ENCODE peak calls at places on chromosomes 6 and 20, in six cellular contexts. E is HepG2, J is tibial artery, S is OCI-LY7, Y is mammary epithelial cell, N is thoracic aorta. O is an unnamed sample.

GRCh38 chr20:22402550-22402949 is 181.8 kb downstream of the FOXA2 start:
- DNase-seq in E (no peak), J (no peak), S (no peak), Y (no peak), N (no peak), O (no peak)

GRCh38 chr20:31670371-31671228 is 32.9 kb downstream of the COX4I2 start:
- DNase-seq in E (no peak), J (peak; percentile 85), S (no peak), Y (no peak), N (peak; percentile 56), O (peak; percentile 72)

GRCh38 chr6:23174781-23175361 is 605.5 kb downstream of the HDGFL1 start:
- DNase-seq in E (no peak), J (no peak), S (no peak), Y (peak; percentile 89), N (no peak), O (no peak)

GRCh38 chr20:57322476-57322875 is 7.1 kb upstream of the SPO11 start:
- DNase-seq in E (no peak), J (no peak), S (no peak), Y (no peak), N (no peak), O (no peak)

GRCh38 chr6:6994796-6995195 is 113.0 kb upstream of the RREB1 start:
- DNase-seq in E (no peak), J (no peak), S (no peak), Y (no peak), N (no peak), O (peak; percentile 66)

GRCh38 chr20:48722737-48723191 is 105.0 kb downstream of the PREX1 start:
- DNase-seq in E (peak; percentile 34), J (peak; percentile 71), S (peak; percentile 18), Y (no peak), N (peak; percentile 70), O (no peak)

GRCh38 chr6:141988954-141989705 is 143.6 kb upstream of the GJE1 start:
- DNase-seq in E (peak; percentile 65), J (no peak), S (peak; percentile 46), Y (peak; percentile 63), N (no peak), O (no peak)

GRCh38 chr20:10093087-10093591 is 58.4 kb downstream of the ANKEF1 start:
- DNase-seq in E (no peak), J (no peak), S (no peak), Y (peak; percentile 83), N (no peak), O (no peak)

GRCh38 chr6:122610690-122611455 is 668 bp downstream of the PKIB start:
- DNase-seq in E (peak; percentile 15), J (peak; percentile 31), S (no peak), Y (peak; percentile 54), N (no peak), O (no peak)

GRCh38 chr20:10501377-10501776 is 66.3 kb downstream of the SLX4IP start:
- DNase-seq in E (no peak), J (no peak), S (no peak), Y (peak; percentile 56), N (no peak), O (no peak)

GRCh38 chr6:120005292-120005976 is 655.9 kb upstream of the MAN1A1 start:
- DNase-seq in E (peak; percentile 92), J (no peak), S (no peak), Y (no peak), N (no peak), O (no peak)

GRCh38 chr20:22601361-22602141 is 17.2 kb upstream of the FOXA2 start:
- DNase-seq in E (peak; percentile 20), J (no peak), S (no peak), Y (peak; percentile 24), N (no peak), O (no peak)

GRCh38 chr20:44092551-44093248 is 94.3 kb downstream of the JPH2 start:
- DNase-seq in E (peak; percentile 27), J (no peak), S (peak; percentile 58), Y (peak; percentile 38), N (no peak), O (no peak)

GRCh38 chr6:137936798-137937197 is 69.7 kb downstream of the TNFAIP3 start:
- DNase-seq in E (no peak), J (no peak), S (no peak), Y (no peak), N (no peak), O (no peak)

GRCh38 chr6:165889636-165890403 is 226.8 kb upstream of the PDE10A start:
- DNase-seq in E (peak; percentile 35), J (no peak), S (peak; percentile 25), Y (no peak), N (no peak), O (peak; percentile 25)

GRCh38 chr6:43673444-43674063 is 14.0 kb downstream of the MRPS18A start:
- DNase-seq in E (no peak), J (no peak), S (no peak), Y (no peak), N (no peak), O (no peak)

GRCh38 chr6:120826253-120826652 is 508.0 kb downstream of the TBC1D32 start:
- DNase-seq in E (peak; percentile 52), J (no peak), S (peak; percentile 4), Y (peak; percentile 9), N (no peak), O (no peak)

GRCh38 chr6:27451660-27452390 is 21.1 kb downstream of the ZNF184 start:
- DNase-seq in E (no peak), J (no peak), S (no peak), Y (no peak), N (no peak), O (no peak)

GRCh38 chr6:27448456-27448855 is 24.4 kb downstream of the ZNF184 start:
- DNase-seq in E (no peak), J (no peak), S (no peak), Y (no peak), N (no peak), O (no peak)

GRCh38 chr6:27452496-27452897 is 20.4 kb downstream of the ZNF184 start:
- DNase-seq in E (no peak), J (no peak), S (peak; percentile 26), Y (no peak), N (no peak), O (no peak)
- H3K9me3 ChIP-seq in E (peaks cover 100% of the 10 kb centered on the region), J (peaks cover 46% of the 10 kb centered on the region), S (peaks cover 93% of the 10 kb centered on the region), Y (peaks cover 82% of the 10 kb centered on the region), N (peaks cover 76% of the 10 kb centered on the region), O (peaks cover 68% of the 10 kb centered on the region)

DNA sequence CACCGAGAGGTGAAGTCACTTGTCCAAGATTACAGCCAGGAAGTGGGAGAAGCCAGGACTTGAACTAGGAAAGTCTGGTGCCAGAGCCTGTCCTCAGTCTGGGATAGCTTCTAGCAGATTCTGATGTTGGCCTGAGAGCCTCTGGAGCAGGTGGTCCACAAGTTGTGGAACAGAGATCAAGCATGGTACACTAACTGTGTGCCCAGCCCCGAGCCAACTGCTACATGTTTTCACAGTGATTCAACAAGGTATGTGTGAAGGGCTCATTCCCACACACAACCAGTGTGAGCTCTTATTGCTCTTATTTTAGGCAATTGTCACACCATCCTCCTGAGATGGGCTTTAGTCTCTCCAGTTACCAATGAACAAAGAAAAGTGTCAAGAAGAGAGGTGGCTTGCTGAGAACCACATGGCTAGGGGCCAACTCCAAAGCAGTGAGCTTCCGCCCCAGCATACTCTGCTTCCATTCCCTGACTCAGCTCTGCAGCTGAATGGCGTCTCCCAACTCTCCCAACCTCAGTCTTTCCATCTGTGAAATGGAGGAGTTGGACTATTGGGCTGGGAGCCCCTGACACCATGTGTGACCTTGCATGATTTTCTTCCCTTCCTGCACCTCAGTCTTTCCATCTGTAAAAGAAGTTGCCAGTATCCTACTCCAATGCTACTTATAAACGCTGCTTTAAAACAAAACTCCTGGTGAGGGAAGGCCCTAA is 41.0 kb downstream of the CDH22 start:
- DNase-seq in E (no peak), J (no peak), S (no peak), Y (no peak), N (no peak), O (no peak)
- H3K9me3 ChIP-seq in E (no peaks in the 10 kb centered on the region), J (peaks cover 4% of the 10 kb centered on the region), S (no peaks in the 10 kb centered on the region), Y (no peaks in the 10 kb centered on the region), N (no peaks in the 10 kb centered on the region), O (peaks cover 5% of the 10 kb centered on the region)

DNA sequence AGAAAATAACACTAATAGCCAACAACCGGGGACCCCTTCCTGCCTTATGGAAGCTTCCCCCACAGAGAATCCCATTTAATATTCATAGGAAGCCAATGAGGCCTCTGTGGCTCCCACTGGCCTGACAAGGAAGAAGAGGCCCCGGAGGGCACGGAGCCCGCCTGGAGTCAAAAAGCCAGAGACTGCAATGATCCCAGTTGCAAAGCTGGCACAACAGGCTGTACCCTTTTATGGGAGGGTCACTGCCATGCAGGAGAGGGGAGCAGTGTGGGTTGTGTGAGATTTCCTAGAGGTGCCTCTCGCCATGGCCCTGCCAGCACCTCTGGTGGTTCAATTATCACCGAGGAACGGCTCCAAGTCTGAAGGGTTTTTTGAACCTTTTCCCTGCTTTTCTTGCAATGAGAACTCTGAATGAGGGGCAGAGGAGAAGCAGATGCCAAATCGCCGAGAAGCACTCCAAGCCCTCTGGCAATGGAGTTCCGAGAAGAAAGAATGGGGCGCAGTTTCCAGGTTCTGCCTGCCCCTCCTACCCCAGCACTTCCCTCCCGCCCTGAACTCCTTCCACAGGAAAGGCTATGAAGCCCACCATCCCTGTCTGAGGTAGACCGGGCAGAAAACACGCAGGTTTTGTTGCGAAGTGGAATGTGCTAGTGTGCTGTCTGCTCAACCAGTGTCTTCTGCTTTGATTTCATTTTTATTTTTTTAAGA is 96.0 kb downstream of the THBS2 start:
- DNase-seq in E (no peak), J (no peak), S (no peak), Y (no peak), N (no peak), O (no peak)
- H3K9me3 ChIP-seq in E (no peaks in the 10 kb centered on the region), J (no peaks in the 10 kb centered on the region), S (no peaks in the 10 kb centered on the region), Y (no peaks in the 10 kb centered on the region), N (no peaks in the 10 kb centered on the region), O (no peaks in the 10 kb centered on the region)

GRCh38 chr20:62906209-62906608 is 20.1 kb downstream of the DIDO1 start:
- DNase-seq in E (no peak), J (no peak), S (no peak), Y (no peak), N (no peak), O (peak; percentile 53)
- H3K9me3 ChIP-seq in E (no peaks in the 10 kb centered on the region), J (no peaks in the 10 kb centered on the region), S (no peaks in the 10 kb centered on the region), Y (no peaks in the 10 kb centered on the region), N (no peaks in the 10 kb centered on the region), O (no peaks in the 10 kb centered on the region)

DNA sequence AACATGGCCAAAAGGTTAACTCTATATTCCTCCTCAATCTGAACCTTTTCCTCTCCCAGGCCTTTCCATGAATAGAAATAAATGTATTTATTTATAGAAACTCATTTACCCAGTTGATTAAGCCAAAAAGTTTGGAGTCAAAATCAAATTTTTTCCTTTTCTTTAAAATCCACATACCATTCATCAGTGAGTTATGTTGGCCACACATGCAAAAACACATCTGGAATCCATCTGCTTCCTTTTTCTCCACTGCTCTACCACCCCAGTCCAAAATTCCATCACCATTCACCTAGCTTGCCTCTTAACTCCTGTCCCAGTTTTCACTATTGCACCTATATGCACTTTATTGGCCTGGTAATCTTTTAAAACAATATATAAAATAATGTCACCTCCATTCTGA is 62.4 kb upstream of the TMEM200A start:
- DNase-seq in E (no peak), J (no peak), S (no peak), Y (no peak), N (no peak), O (no peak)
- H3K9me3 ChIP-seq in E (no peaks in the 10 kb centered on the region), J (no peaks in the 10 kb centered on the region), S (no peaks in the 10 kb centered on the region), Y (no peaks in the 10 kb centered on the region), N (no peaks in the 10 kb centered on the region), O (no peaks in the 10 kb centered on the region)

DNA sequence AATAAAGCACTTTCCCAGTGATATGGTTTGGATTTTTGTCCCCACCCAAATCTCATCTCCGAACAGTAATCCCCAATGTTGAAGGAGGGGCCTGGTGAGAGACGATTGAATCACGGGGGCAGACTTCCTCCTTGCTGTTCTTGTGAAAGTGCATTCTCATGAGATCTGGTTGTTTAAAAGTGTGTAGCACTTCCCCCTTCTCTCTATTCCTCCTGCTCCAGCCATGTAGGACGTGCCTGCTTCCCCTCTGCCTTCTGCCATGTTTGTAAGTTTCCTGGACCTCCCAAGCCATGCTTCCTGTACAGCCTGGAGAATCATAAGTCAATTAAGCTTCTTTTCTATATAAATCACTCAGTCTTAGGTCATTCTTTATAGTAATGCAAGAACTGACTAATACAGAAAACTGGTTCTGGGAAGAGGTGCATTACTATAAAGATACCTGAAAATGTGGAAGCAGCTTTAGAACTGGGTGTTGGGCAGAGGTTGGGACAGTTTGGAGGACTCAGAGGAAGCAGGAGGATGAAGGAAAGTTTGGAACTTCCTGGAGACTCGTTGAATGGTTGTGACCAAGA is 7.4 kb downstream of the EPM2A start:
- DNase-seq in E (no peak), J (no peak), S (no peak), Y (no peak), N (no peak), O (no peak)
- H3K9me3 ChIP-seq in E (peaks cover 22% of the 10 kb centered on the region), J (peaks cover 4% of the 10 kb centered on the region), S (peaks cover 43% of the 10 kb centered on the region), Y (no peaks in the 10 kb centered on the region), N (peaks cover 4% of the 10 kb centered on the region), O (no peaks in the 10 kb centered on the region)